ENCODE peak calls at places on chromosomes 5 and 9, in seven cellular contexts. G, K, A, D, Y, M and R are unnamed samples.

GRCh38 chr5:141558150-141558549 is 60.6 kb downstream of the DIAPH1 start:
- DNase-seq in Y (peak; percentile 18), K (peak; percentile 4), M (no peak), D (no peak), G (no peak), A (peak; percentile 15), R (no peak)

GRCh38 chr5:110441035-110441434 is 285.4 kb downstream of the TMEM232 start:
- DNase-seq in Y (peak; percentile 55), D (peak; percentile 11), G (no peak), A (peak; percentile 31), M (peak; percentile 53), K (no peak), R (peak; percentile 17)

GRCh38 chr9:132238026-132238972 is 76.4 kb downstream of the NTNG2 start:
- DNase-seq in A (no peak), M (no peak), D (no peak), Y (no peak), K (no peak), G (no peak), R (no peak)

GRCh38 chr5:18805376-18805775 is 1171.1 kb downstream of the TAF11L14 start:
- DNase-seq in K (no peak), G (no peak), A (no peak), D (no peak), M (no peak), Y (no peak), R (no peak)

GRCh38 chr9:75855509-75855908 is 35.0 kb upstream of the PCSK5 start:
- DNase-seq in D (no peak), M (peak; percentile 14), K (no peak), A (peak; percentile 4), G (no peak), Y (peak; percentile 33), R (no peak)

GRCh38 chr5:129664336-129664937 is 83.5 kb upstream of the MINAR2 start:
- DNase-seq in Y (peak; percentile 78), A (peak; percentile 35), M (peak; percentile 71), K (no peak), D (no peak), G (peak; percentile 33), R (peak; percentile 16)

GRCh38 chr9:82418334-82418733 is 429.8 kb downstream of the SPATA31D1 start:
- DNase-seq in A (no peak), Y (no peak), M (no peak), K (no peak), D (no peak), G (no peak), R (no peak)

GRCh38 chr5:151202381-151203139 is 21.3 kb downstream of the CCDC69 start:
- DNase-seq in D (no peak), A (peak; percentile 71), Y (peak; percentile 10), G (no peak), K (peak; percentile 38), M (peak; percentile 40), R (no peak)

GRCh38 chr9:129121483-129121882 is 10.3 kb downstream of the PTPA start:
- DNase-seq in M (no peak), G (no peak), K (no peak), A (peak; percentile 35), D (no peak), Y (peak; percentile 40), R (no peak)

GRCh38 chr5:149240354-149240998 is 31.2 kb upstream of the AFAP1L1 start:
- DNase-seq in M (no peak), Y (no peak), A (no peak), K (peak; percentile 58), D (no peak), G (peak; percentile 38), R (no peak)

GRCh38 chr9:10701906-10702305 is 89.1 kb upstream of the PTPRD start:
- DNase-seq in K (no peak), Y (no peak), M (no peak), G (no peak), D (no peak), A (no peak), R (no peak)

DNA sequence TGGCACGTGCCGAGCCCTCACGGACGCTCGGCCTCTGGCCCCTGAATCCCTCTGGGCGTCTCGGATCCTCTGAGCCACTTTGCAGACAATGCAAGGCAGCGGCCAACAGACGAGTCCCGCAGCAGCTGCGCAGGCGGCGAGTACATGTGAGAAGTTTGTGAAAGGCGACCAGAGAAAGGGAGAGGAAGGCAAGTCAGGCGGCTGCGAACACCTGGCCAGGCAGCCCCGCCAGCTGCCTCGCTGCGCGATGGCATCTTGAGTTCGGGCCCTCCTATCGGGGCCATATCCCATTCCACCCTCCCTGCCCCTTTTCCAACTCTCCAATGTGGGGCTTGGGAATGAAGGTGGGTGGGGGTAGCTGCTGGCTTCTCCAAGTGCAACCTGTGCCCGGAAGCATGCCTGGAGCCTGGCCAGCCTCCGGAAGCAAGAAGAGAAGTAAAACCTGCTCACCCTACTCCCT is 4.5 kb upstream of the POU4F3 start:
- DNase-seq in A (no peak), Y (no peak), G (no peak), D (no peak), M (no peak), K (no peak), R (no peak)
- H3K27me3 ChIP-seq in A (peaks cover 70% of the 10 kb centered on the region), Y (peaks cover 96% of the 10 kb centered on the region), G (no peaks in the 10 kb centered on the region), D (peaks cover 92% of the 10 kb centered on the region), M (peaks cover 63% of the 10 kb centered on the region), K (no peaks in the 10 kb centered on the region), R (peaks cover 54% of the 10 kb centered on the region)

GRCh38 chr5:176810687-176811501 is 535 bp downstream of the UNC5A start:
- DNase-seq in M (no peak), K (no peak), A (no peak), D (no peak), G (no peak), Y (no peak), R (peak; percentile 65)

GRCh38 chr5:176813587-176814312 is 3.4 kb downstream of the UNC5A start:
- DNase-seq in D (no peak), Y (no peak), A (no peak), M (no peak), G (no peak), K (no peak), R (no peak)

GRCh38 chr5:176814836-176815438 is 4.6 kb downstream of the UNC5A start:
- DNase-seq in Y (no peak), D (no peak), A (no peak), G (no peak), M (no peak), K (no peak), R (no peak)

GRCh38 chr5:176814313-176814685 is 3.9 kb downstream of the UNC5A start:
- DNase-seq in A (no peak), K (no peak), G (no peak), M (no peak), Y (no peak), D (no peak), R (no peak)

DNA sequence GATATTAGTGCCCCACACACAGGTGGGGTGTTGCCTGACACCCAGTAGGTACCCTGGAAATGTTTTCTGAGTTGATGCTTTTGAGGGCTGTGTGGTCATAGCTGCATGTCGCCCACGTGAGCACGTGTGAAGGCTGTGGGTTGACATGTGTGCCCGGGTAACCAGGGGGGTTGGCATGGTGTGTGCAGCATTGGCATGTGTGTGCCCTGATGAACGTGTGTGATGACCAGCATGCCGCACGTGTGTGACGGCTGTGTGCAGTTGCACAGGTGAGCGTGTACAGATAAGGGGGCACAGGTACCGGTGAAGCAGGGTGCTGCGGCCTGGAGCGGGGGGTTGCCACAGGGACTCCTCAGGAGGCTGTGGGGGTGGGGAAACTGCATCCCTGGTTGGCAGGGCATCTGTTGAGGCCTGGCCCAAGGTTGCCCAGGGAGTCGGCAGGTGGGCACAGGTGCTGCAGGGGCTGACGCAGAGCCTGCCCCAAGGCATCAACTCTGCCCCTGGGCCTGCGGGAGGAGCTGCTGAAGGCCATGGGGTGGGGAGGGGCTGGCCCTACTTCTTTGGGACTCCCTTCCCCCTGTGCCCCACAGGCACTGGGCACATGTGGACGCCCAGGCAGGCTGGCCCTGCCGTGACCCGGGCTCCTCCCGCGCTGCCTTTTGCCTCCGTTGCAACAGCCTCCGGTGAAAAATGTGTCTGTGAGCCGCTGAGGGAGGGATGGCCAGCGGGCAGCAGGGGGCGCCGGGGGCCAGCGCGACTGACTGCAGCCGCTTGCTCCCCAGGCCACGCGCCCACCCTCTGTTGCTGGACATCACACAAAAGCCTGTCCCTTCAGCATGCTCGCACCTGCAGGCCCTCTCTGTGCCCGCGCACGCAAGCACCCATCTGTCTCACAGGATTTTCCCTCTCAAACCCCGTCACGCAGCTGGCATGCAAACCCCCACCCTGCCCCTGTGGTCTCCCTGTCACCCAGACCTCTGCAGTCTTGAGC is 2.2 kb downstream of the UNC5A start:
- DNase-seq in D (peak; percentile 60), K (no peak), G (no peak), A (no peak), Y (no peak), M (peak; percentile 11), R (peak; percentile 91)
- H3K27me3 ChIP-seq in D (peaks cover 93% of the 10 kb centered on the region), K (peaks cover 52% of the 10 kb centered on the region), G (no peaks in the 10 kb centered on the region), A (peaks cover 76% of the 10 kb centered on the region), Y (no peaks in the 10 kb centered on the region), M (peaks cover 70% of the 10 kb centered on the region), R (peaks cover 27% of the 10 kb centered on the region)

GRCh38 chr5:55173696-55174101 is 722 bp upstream of the CDC20B start:
- DNase-seq in G (no peak), K (no peak), M (no peak), Y (no peak), A (no peak), D (no peak), R (peak; percentile 53)

GRCh38 chr5:55172051-55172899 is 702 bp downstream of the CDC20B start:
- DNase-seq in K (peak; percentile 70), D (peak; percentile 75), M (peak; percentile 53), Y (peak; percentile 92), G (no peak), A (peak; percentile 78), R (peak; percentile 79)

GRCh38 chr5:55172937-55173695 is at the start of gene CDC20B:
- DNase-seq in K (peak; percentile 72), Y (peak; percentile 86), D (peak; percentile 83), G (peak; percentile 77), A (peak; percentile 63), M (peak; percentile 54), R (peak; percentile 94)

GRCh38 chr5:55175781-55176175 is 2.8 kb upstream of the CDC20B start:
- DNase-seq in D (no peak), Y (no peak), K (no peak), M (no peak), A (no peak), G (no peak), R (no peak)

GRCh38 chr5:55171471-55171870 is 1.5 kb downstream of the CDC20B start:
- DNase-seq in M (no peak), Y (no peak), G (no peak), K (no peak), A (no peak), D (no peak), R (no peak)
- H3K27me3 ChIP-seq in M (peaks cover 16% of the 10 kb centered on the region), Y (peaks cover 19% of the 10 kb centered on the region), G (no peaks in the 10 kb centered on the region), K (peaks cover 41% of the 10 kb centered on the region), A (peaks cover 21% of the 10 kb centered on the region), D (peaks cover 31% of the 10 kb centered on the region), R (peaks cover 30% of the 10 kb centered on the region)

GRCh38 chr5:76714771-76715483 is 999 bp upstream of the F2R start:
- DNase-seq in M (no peak), D (no peak), K (peak; percentile 21), Y (peak; percentile 96), G (peak; percentile 29), A (no peak), R (peak; percentile 68)

GRCh38 chr5:76717222-76718083 is 1.5 kb downstream of the F2R start:
- DNase-seq in M (no peak), G (no peak), Y (no peak), D (no peak), A (no peak), K (no peak), R (no peak)

GRCh38 chr5:76716456-76717157 is 681 bp downstream of the F2R start:
- DNase-seq in A (no peak), D (peak; percentile 12), M (peak; percentile 38), K (no peak), G (no peak), Y (peak; percentile 67), R (peak; percentile 56)

GRCh38 chr5:76715734-76716455 is at the start of gene F2R:
- DNase-seq in Y (peak; percentile 90), K (peak; percentile 58), M (peak; percentile 71), D (peak; percentile 74), A (peak; percentile 70), G (peak; percentile 80), R (peak; percentile 94)

GRCh38 chr5:76715484-76715733 is 517 bp upstream of the F2R start:
- DNase-seq in A (no peak), M (no peak), G (no peak), D (no peak), K (peak; percentile 9), Y (no peak), R (no peak)
- H3K27me3 ChIP-seq in A (no peaks in the 10 kb centered on the region), M (no peaks in the 10 kb centered on the region), G (no peaks in the 10 kb centered on the region), D (no peaks in the 10 kb centered on the region), K (no peaks in the 10 kb centered on the region), Y (no peaks in the 10 kb centered on the region), R (no peaks in the 10 kb centered on the region)